ENCODE peak calls at places on chromosomes 1 and 21, in nine cellular contexts. H is pancreas, D is transverse colon, C is GM23338, N is BJ, S is IMR-90, B is endothelial cell of umbilical vein, U is kidney epithelial cell, W is neural progenitor cell. Y is an unnamed sample. For H3K36me3, the result is how much of the 10 kb centered on the place peaks cover.

GRCh38 chr1:219500327-219500897 is 112.5 kb downstream of the ZC3H11B start:
- DNase-seq in C (no peak), N (no peak), B (no peak), U (no peak), H (no peak), S (no peak), D (no peak), W (no peak), Y (no peak)

GRCh38 chr1:27862671-27863551 is 9.4 kb upstream of the THEMIS2 start:
- DNase-seq in U (peak), C (no peak), N (peak), H (peak), S (peak), B (peak), W (no peak), D (peak), Y (peak)

GRCh38 chr1:222791006-222791710 is 23.7 kb upstream of the DISP1 start:
- DNase-seq in N (no peak), U (no peak), W (no peak), D (no peak), C (no peak), H (no peak), B (peak), S (peak), Y (no peak)

GRCh38 chr1:158075078-158075477 is 81.6 kb downstream of the KIRREL1 start:
- DNase-seq in N (no peak), B (no peak), C (no peak), S (no peak), W (no peak), D (no peak), U (no peak), H (no peak), Y (no peak)

GRCh38 chr1:233066087-233066486 is 115.7 kb downstream of the NTPCR start:
- DNase-seq in W (no peak), B (no peak), C (no peak), U (no peak), S (no peak), N (no peak), H (no peak), D (no peak), Y (no peak)

GRCh38 chr1:43936470-43937151 is 3.0 kb downstream of the ARTN start:
- DNase-seq in B (peak), W (peak), C (peak), N (no peak), H (peak), U (no peak), D (peak), S (peak), Y (no peak)

GRCh38 chr1:169601096-169601881 is 15.0 kb upstream of the F5 start:
- DNase-seq in C (peak), U (no peak), W (peak), N (no peak), B (peak), H (no peak), S (peak), D (no peak), Y (peak)

GRCh38 chr1:219847215-219847855 is 81.0 kb downstream of the SLC30A10 start:
- DNase-seq in W (no peak), U (peak), H (no peak), D (peak), B (no peak), N (no peak), C (no peak), S (no peak), Y (peak)

GRCh38 chr1:97123717-97124446 is 402.3 kb downstream of the PTBP2 start:
- DNase-seq in W (no peak), B (no peak), U (no peak), D (no peak), C (no peak), S (no peak), N (peak), H (no peak), Y (peak)

GRCh38 chr1:111515291-111516007 is 12.0 kb upstream of the ADORA3 start:
- DNase-seq in N (no peak), H (no peak), C (peak), B (peak), U (no peak), S (peak), D (peak), W (no peak), Y (peak)

GRCh38 chr1:223006794-223007193 is 136.3 kb downstream of the TLR5 start:
- DNase-seq in H (no peak), U (no peak), D (no peak), W (no peak), B (no peak), S (no peak), C (no peak), N (no peak), Y (no peak)

GRCh38 chr1:18112611-18113010 is 5.0 kb downstream of the IGSF21 start:
- DNase-seq in C (no peak), W (no peak), S (no peak), U (no peak), B (no peak), H (no peak), D (no peak), N (no peak), Y (no peak)

GRCh38 chr1:111920221-111921024 is 69.0 kb downstream of the KCND3 start:
- DNase-seq in H (no peak), W (no peak), N (peak), C (no peak), B (no peak), D (no peak), U (no peak), S (peak), Y (peak)

GRCh38 chr21:45957986-45958610 is 23.5 kb upstream of the COL6A1 start:
- DNase-seq in B (no peak), C (no peak), W (no peak), H (no peak), S (peak), D (no peak), U (no peak), N (no peak), Y (no peak)

GRCh38 chr1:109796484-109797305 is 33.0 kb upstream of the EPS8L3 start:
- DNase-seq in W (no peak), H (no peak), N (no peak), B (no peak), C (no peak), U (no peak), D (peak), S (peak), Y (no peak)

GRCh38 chr1:31510853-31511789 is 65.2 kb upstream of the TINAGL1 start:
- DNase-seq in C (peak), U (no peak), W (no peak), N (no peak), B (no peak), H (no peak), D (peak), S (no peak), Y (peak)

GRCh38 chr1:205480349-205481278 is 23.9 kb upstream of the CDK18 start:
- DNase-seq in C (no peak), S (no peak), H (no peak), W (no peak), B (no peak), N (no peak), D (no peak), U (no peak), Y (no peak)

GRCh38 chr1:15584489-15585363 is at the start of gene AGMAT:
- DNase-seq in N (no peak), S (no peak), B (peak), C (peak), U (no peak), W (peak), H (peak), D (peak), Y (no peak)

GRCh38 chr1:23951646-23952095 is 8.0 kb upstream of the PNRC2 start:
- DNase-seq in S (peak), B (peak), D (no peak), N (peak), W (no peak), U (peak), H (no peak), C (no peak), Y (peak)

GRCh38 chr1:61853545-61853944 is 111.3 kb downstream of the PATJ start:
- DNase-seq in U (no peak), N (no peak), D (no peak), W (no peak), B (peak), C (no peak), S (peak), H (no peak), Y (peak)

GRCh38 chr1:37862330-37862729 is 2.9 kb upstream of the MTF1 start:
- DNase-seq in D (no peak), C (no peak), W (no peak), S (no peak), U (no peak), B (no peak), N (no peak), H (no peak), Y (peak)

GRCh38 chr21:16473965-16474364 is 744.2 kb downstream of the USP25 start:
- DNase-seq in H (no peak), B (no peak), W (no peak), U (no peak), N (no peak), S (peak), C (no peak), D (no peak), Y (no peak)

GRCh38 chr1:244352156-244352830 is 99.4 kb downstream of the ADSS2 start:
- DNase-seq in H (no peak), D (peak), C (no peak), N (no peak), S (no peak), U (no peak), B (no peak), W (peak), Y (no peak)

GRCh38 chr1:209823143-209824041 is 4.4 kb upstream of the UTP25 start:
- DNase-seq in U (no peak), W (peak), H (no peak), N (no peak), D (no peak), B (peak), C (peak), S (peak), Y (peak)

GRCh38 chr1:178927003-178927402 is 56.1 kb upstream of the ANGPTL1 start:
- DNase-seq in U (no peak), S (no peak), N (no peak), D (no peak), W (no peak), B (no peak), H (no peak), C (no peak), Y (no peak)

GRCh38 chr1:52032124-52032784 is 1.4 kb downstream of the KTI12 start:
- DNase-seq in B (no peak), C (no peak), D (no peak), W (no peak), S (peak), H (no peak), N (no peak), U (no peak), Y (no peak)

GRCh38 chr1:80882552-80882951 is 918.2 kb upstream of the ADGRL2 start:
- DNase-seq in B (peak), C (no peak), N (no peak), S (peak), H (no peak), U (peak), W (no peak), D (no peak), Y (peak)

GRCh38 chr1:19923953-19924346 is 533 bp upstream of the PLA2G2E start:
- DNase-seq in N (no peak), C (no peak), W (no peak), H (no peak), B (no peak), S (no peak), D (no peak), U (no peak), Y (no peak)

GRCh38 chr1:6634278-6635052 is 9.8 kb downstream of the THAP3 start:
- DNase-seq in S (peak), U (no peak), B (peak), D (peak), N (no peak), H (peak), C (peak), W (peak), Y (peak)

GRCh38 chr1:16017461-16018303 is at the start of gene HSPB7:
- DNase-seq in C (peak), N (peak), H (peak), D (peak), B (no peak), W (peak), S (peak), U (no peak), Y (no peak)

GRCh38 chr1:194062526-194062925 is 876.1 kb upstream of the B3GALT2 start:
- DNase-seq in C (no peak), H (no peak), W (no peak), B (peak), U (no peak), S (no peak), D (no peak), N (no peak), Y (peak)

GRCh38 chr1:40058097-40058452 is 17.5 kb downstream of the CAP1 start:
- DNase-seq in B (no peak), S (no peak), W (no peak), H (no peak), N (no peak), U (no peak), D (no peak), C (no peak), Y (no peak)

DNA sequence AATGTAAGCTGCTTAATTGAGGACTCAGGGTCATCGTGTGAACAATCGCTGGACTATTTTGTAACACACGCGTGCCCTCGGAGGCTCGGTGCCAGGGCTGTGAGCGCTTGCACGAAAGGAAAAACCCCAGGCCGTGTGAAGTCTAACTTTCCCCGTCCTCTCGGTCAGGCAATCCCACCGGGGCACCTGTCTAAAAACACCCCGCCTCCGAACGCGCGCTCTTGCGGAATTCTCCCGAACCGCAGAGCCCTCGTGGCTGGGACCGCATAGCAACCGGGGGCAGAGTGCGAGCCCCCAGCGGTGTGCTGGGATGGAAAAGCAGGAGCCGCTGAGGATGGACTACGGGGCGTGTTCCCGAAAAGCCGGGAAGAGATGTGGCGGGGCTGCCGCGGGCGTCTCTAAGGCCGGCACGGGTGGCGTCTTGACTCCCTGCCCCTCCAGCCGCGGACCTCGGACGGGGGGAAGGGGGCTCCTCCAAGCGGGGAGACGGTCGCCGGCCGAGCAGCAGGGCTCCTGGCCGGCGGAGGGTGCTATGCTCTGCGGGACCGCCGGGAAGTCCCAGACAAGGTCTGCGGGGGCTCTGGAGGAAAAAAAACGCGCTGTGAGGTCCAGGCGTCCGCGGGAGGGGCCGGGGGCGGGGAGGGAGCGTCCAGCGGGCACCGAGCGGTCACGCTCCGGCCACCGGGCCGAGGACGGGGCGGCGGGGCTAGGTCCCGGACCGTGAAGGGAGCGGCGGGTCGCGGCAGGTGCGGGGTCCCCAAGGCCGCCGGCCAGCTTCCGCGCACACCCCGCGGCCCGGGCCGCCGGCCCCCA is 936 bp downstream of the ZBTB21 start:
- DNase-seq in C (peak), W (peak), U (no peak), D (peak), N (no peak), H (peak), S (peak), B (peak), Y (peak)
- TF ChIP-seq CTCF in C (no peak), W (peak), U (peak), D (peak), N (no peak), H (no peak), S (peak), B (peak), Y (peak)

GRCh38 chr1:3745071-3745470 is 7.2 kb upstream of the CCDC27 start:
- DNase-seq in B (no peak), S (no peak), W (no peak), D (no peak), N (no peak), U (no peak), C (no peak), H (peak), Y (no peak)
- H3K4me3 ChIP-seq in B (no peak), S (no peak), W (no peak), D (no peak), N (no peak), U (no peak), C (peak), H (no peak), Y (no peak)

GRCh38 chr1:94736073-94736472 is 84.1 kb upstream of the SLC44A3 start:
- DNase-seq in D (no peak), H (no peak), C (no peak), S (no peak), N (no peak), W (no peak), B (no peak), U (no peak), Y (no peak)
- H3K36me3 ChIP-seq in D (under half), H (under half), C (under half), S (under half), N (under half), W (under half), B (under half), U (under half), Y (under half)

GRCh38 chr21:44874240-44874496 is 678 bp upstream of the PTTG1IP start:
- DNase-seq in C (no peak), D (no peak), U (no peak), S (no peak), H (no peak), B (peak), N (no peak), W (no peak), Y (peak)

GRCh38 chr21:44874497-44875331 is 1.2 kb upstream of the PTTG1IP start:
- DNase-seq in C (peak), S (no peak), W (peak), H (peak), D (peak), U (no peak), N (no peak), B (peak), Y (peak)

GRCh38 chr21:44873356-44874239 is at the start of gene PTTG1IP:
- DNase-seq in H (peak), B (peak), N (peak), C (peak), W (peak), S (peak), D (peak), U (peak), Y (peak)

GRCh38 chr21:44876849-44877575 is 3.5 kb upstream of the PTTG1IP start:
- DNase-seq in U (no peak), D (no peak), B (no peak), H (no peak), S (no peak), N (no peak), W (no peak), C (no peak), Y (no peak)

GRCh38 chr21:44875341-44875740 is 1.9 kb upstream of the PTTG1IP start:
- DNase-seq in N (no peak), S (peak), C (no peak), D (no peak), H (no peak), B (peak), U (no peak), W (no peak), Y (peak)
- TF ChIP-seq CTCF in N (no peak), S (no peak), C (no peak), D (no peak), H (no peak), B (no peak), U (no peak), W (no peak), Y (no peak)

GRCh38 chr1:21961799-21962198 is 15.0 kb upstream of the CELA3B start:
- DNase-seq in N (no peak), W (no peak), U (no peak), S (no peak), H (no peak), D (no peak), B (peak), C (no peak), Y (no peak)
- H3K4me3 ChIP-seq in N (no peak), W (no peak), U (no peak), S (no peak), H (no peak), D (no peak), B (no peak), C (no peak), Y (no peak)

GRCh38 chr1:117942293-117942692 is 12.8 kb downstream of the WDR3 start:
- DNase-seq in N (no peak), U (no peak), W (no peak), B (no peak), S (peak), C (no peak), D (no peak), H (no peak), Y (no peak)
- H3K36me3 ChIP-seq in N (under half), U (under half), W (under half), B (under half), S (under half), C (half or more), D (under half), H (half or more), Y (under half)

DNA sequence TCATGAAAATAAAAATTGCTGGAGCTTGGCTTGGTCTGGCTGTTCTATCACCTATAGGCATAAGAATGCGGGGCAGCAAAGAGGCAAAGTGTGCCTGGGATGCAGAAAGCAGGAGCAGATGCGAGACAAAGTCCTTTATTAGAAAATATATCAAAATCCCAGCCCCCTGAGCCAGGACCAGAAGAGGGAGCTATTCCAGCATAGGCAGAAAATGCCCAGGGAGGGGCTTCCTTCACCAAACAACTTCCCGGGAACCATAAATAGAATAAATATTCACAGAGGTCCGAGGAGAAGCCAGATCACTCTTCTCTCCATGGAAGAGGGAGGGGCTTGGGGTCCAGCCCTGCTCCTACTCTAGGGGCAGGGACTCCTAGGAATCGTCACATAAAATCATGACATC is 5.0 kb downstream of the PPOX start:
- DNase-seq in S (no peak), D (no peak), B (no peak), W (no peak), N (no peak), C (peak), U (no peak), H (no peak), Y (no peak)
- TF ChIP-seq CTCF in S (peak), D (no peak), B (no peak), W (peak), N (no peak), C (peak), U (no peak), H (no peak), Y (peak)

GRCh38 chr1:226733309-226733708 is 5.8 kb downstream of the ITPKB start:
- DNase-seq in W (no peak), S (no peak), N (no peak), B (no peak), H (no peak), C (no peak), D (no peak), U (no peak), Y (no peak)

GRCh38 chr1:226735576-226735975 is 3.5 kb downstream of the ITPKB start:
- DNase-seq in H (no peak), U (no peak), C (no peak), S (no peak), N (no peak), D (no peak), W (no peak), B (no peak), Y (no peak)

GRCh38 chr1:226733876-226734414 is 5.1 kb downstream of the ITPKB start:
- DNase-seq in D (no peak), C (no peak), W (no peak), S (peak), H (no peak), B (no peak), N (no peak), U (no peak), Y (no peak)

GRCh38 chr1:226736001-226736907 is 2.8 kb downstream of the ITPKB start:
- DNase-seq in H (peak), B (no peak), S (no peak), U (no peak), C (peak), N (no peak), D (peak), W (peak), Y (no peak)

GRCh38 chr1:226734611-226735153 is 4.4 kb downstream of the ITPKB start:
- DNase-seq in N (no peak), C (no peak), H (no peak), W (no peak), B (no peak), S (no peak), D (no peak), U (no peak), Y (no peak)
- H3K4me3 ChIP-seq in N (no peak), C (no peak), H (no peak), W (no peak), B (no peak), S (no peak), D (peak), U (no peak), Y (no peak)

DNA sequence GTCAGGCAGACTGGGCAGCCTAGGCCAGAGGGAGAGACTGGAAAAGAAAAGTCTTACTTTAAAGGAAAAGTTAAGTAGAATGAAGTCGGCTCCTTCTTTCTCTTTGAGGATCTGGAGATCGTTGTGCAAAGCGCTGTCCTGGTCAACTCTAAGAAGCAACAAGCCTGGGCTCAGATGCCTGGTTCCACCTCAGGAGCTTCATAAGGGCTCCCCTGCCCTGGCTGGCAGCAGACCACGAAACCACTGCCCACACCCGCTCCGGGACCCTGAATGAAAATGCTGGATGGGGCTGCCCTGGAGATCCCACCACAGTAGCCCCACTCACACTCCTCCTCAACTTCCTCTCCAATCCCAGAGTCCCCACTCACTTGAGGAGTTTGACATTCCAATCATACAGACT is 6.4 kb downstream of the UBE2Q1 start:
- DNase-seq in N (no peak), D (no peak), B (no peak), S (no peak), H (no peak), U (no peak), C (no peak), W (no peak), Y (no peak)
- H3K36me3 ChIP-seq in N (under half), D (under half), B (under half), S (half or more), H (half or more), U (under half), C (half or more), W (under half), Y (under half)

Y was measured in bronchial epithelial cell.